ENCODE peak calls at places on chromosomes 6 and 20, in four cellular contexts. X is glomerular endothelial cell; Q is hypothalamus; J is activated naive CD4-positive, alpha-beta T cell. L is an unnamed sample.
A peak's percentile ranks its signal among the peaks of the same experiment; 100 is the strongest.

GRCh38 chr6:163745566-163746400 is 331.3 kb downstream of the QKI start:
- DNase-seq in X (no peak), Q (no peak), J (no peak), L (no peak)

GRCh38 chr6:71383891-71384489 is 95.4 kb downstream of the OGFRL1 start:
- DNase-seq in J (no peak), Q (no peak), X (no peak), L (no peak)

GRCh38 chr6:135667694-135668455 is 170.3 kb upstream of the AHI1 start:
- DNase-seq in X (peak; percentile 7), J (no peak), Q (no peak), L (no peak)

GRCh38 chr20:25676164-25676809 is 20.4 kb downstream of the ZNF337 start:
- DNase-seq in X (no peak), Q (no peak), J (no peak), L (no peak)

GRCh38 chr6:4870821-4871494 is 94.8 kb downstream of the CDYL start:
- DNase-seq in X (no peak), J (no peak), Q (no peak), L (no peak)

GRCh38 chr20:36542019-36542488 is 735 bp downstream of the MYL9 start:
- DNase-seq in J (no peak), X (no peak), Q (no peak), L (no peak)

GRCh38 chr20:16423311-16424212 is 149.7 kb downstream of the KIF16B start:
- DNase-seq in X (no peak), J (no peak), Q (no peak), L (no peak)

GRCh38 chr6:158327216-158327615 is 15.0 kb downstream of the TULP4 start:
- DNase-seq in Q (no peak), J (no peak), X (no peak), L (no peak)

GRCh38 chr6:39166189-39166917 is 51.4 kb upstream of the SAYSD1 start:
- DNase-seq in Q (peak; percentile 59), J (peak; percentile 78), X (no peak), L (peak; percentile 59)

GRCh38 chr6:26401987-26402658 is at the start of gene BTN3A1:
- DNase-seq in J (peak; percentile 31), X (no peak), Q (peak; percentile 20), L (peak; percentile 56)

GRCh38 chr6:91198588-91199255 is 611.9 kb upstream of the MAP3K7 start:
- DNase-seq in Q (no peak), J (no peak), X (no peak), L (no peak)

GRCh38 chr6:6515691-6516607 is 72.6 kb upstream of the LY86 start:
- DNase-seq in Q (no peak), X (no peak), J (no peak), L (no peak)

GRCh38 chr20:36700438-36700837 is 45.5 kb downstream of the NDRG3 start:
- DNase-seq in X (no peak), J (no peak), Q (no peak), L (no peak)

GRCh38 chr6:105227292-105227628 is 47.4 kb upstream of the POPDC3 start:
- DNase-seq in X (no peak), Q (no peak), J (no peak), L (no peak)

GRCh38 chr6:43722920-43723565 is 35.5 kb upstream of the MRPS18A start:
- DNase-seq in X (no peak), Q (no peak), J (no peak), L (no peak)

GRCh38 chr6:37137201-37137880 is 32.6 kb upstream of the PIM1 start:
- DNase-seq in Q (no peak), X (peak; percentile 91), J (no peak), L (no peak)

GRCh38 chr6:108710046-108710445 is 138.2 kb upstream of the ARMC2 start:
- DNase-seq in J (no peak), X (no peak), Q (no peak), L (no peak)

GRCh38 chr6:169263836-169264608 is 10.4 kb upstream of the THBS2 start:
- DNase-seq in Q (peak; percentile 24), J (no peak), X (no peak), L (no peak)

GRCh38 chr20:35196313-35196712 is 24.4 kb downstream of the PROCR start:
- DNase-seq in Q (no peak), X (no peak), J (no peak), L (no peak)

GRCh38 chr20:34516874-34517542 is 786 bp downstream of the DYNLRB1 start:
- DNase-seq in X (no peak), Q (no peak), J (no peak), L (no peak)

GRCh38 chr20:62765432-62766070 is 30.7 kb upstream of the MRGBP start:
- DNase-seq in X (no peak), Q (no peak), J (no peak), L (no peak)

GRCh38 chr20:59385461-59385860 is 85.0 kb downstream of the EDN3 start:
- DNase-seq in Q (no peak), X (no peak), J (no peak), L (no peak)

GRCh38 chr6:166418691-166419143 is 36.0 kb upstream of the MPC1 start:
- DNase-seq in Q (no peak), X (no peak), J (no peak), L (no peak)

GRCh38 chr6:41214559-41215238 is 13.4 kb upstream of the TREML4 start:
- DNase-seq in J (no peak), Q (no peak), X (no peak), L (no peak)

GRCh38 chr20:16661738-16662137 is 68.1 kb upstream of the SNRPB2 start:
- DNase-seq in X (no peak), J (no peak), Q (peak; percentile 71), L (no peak)

GRCh38 chr6:47714802-47715201 is 16.4 kb downstream of the ADGRF4 start:
- DNase-seq in X (no peak), J (no peak), Q (no peak), L (no peak)

GRCh38 chr6:131136021-131136847 is 967 bp downstream of the AKAP7 start:
- DNase-seq in Q (peak; percentile 15), X (peak; percentile 22), J (no peak), L (no peak)

GRCh38 chr6:25473447-25473846 is 178.6 kb upstream of the SCGN start:
- DNase-seq in J (no peak), Q (no peak), X (no peak), L (no peak)

GRCh38 chr20:37239026-37239451 is 22.6 kb downstream of the GHRH start:
- DNase-seq in Q (no peak), X (no peak), J (no peak), L (no peak)

GRCh38 chr6:160431231-160431630 is 83.1 kb downstream of the SLC22A3 start:
- DNase-seq in J (no peak), X (no peak), Q (no peak), L (no peak)

GRCh38 chr20:24695529-24696225 is 226.2 kb downstream of the SYNDIG1 start:
- DNase-seq in X (no peak), Q (no peak), J (no peak), L (no peak)

GRCh38 chr6:158475344-158476302 is 84.3 kb upstream of the TMEM181 start:
- DNase-seq in J (no peak), Q (no peak), X (no peak), L (no peak)

GRCh38 chr6:33763483-33763882 is 16.8 kb upstream of the IP6K3 start:
- DNase-seq in J (no peak), X (no peak), Q (no peak), L (no peak)